ENCODE peak calls at places on chromosomes 6 and 20, in ten cellular contexts. F is left cardiac atrium; V is AG04450; Y is midbrain; P is AG08395; Z is EH; C is RPMI8226; R is activated CD8-positive, alpha-beta T cell treated with anti-CD3 and anti-CD28 coated beads, Interleukin-2, amount 10 ng/mL, durations not matched to agents 7 days and 5 days; O is BJ; S is neural progenitor cell. B is an unnamed sample.

GRCh38 chr6:21103626-21104224 is 489.8 kb upstream of the SOX4 start:
- DNase-seq in F (no peak), V (no peak), Y (no peak), P (no peak), Z (no peak), C (no peak), R (no peak), O (no peak), S (no peak), B (no peak)

GRCh38 chr20:50442526-50442925 is 67.7 kb upstream of the PTPN1 start:
- DNase-seq in F (no peak), V (no peak), Y (no peak), P (no peak), Z (no peak), C (no peak), R (no peak), O (no peak), S (no peak), B (no peak)

GRCh38 chr20:34507661-34508060 is 8.6 kb upstream of the DYNLRB1 start:
- DNase-seq in F (no peak), V (no peak), Y (no peak), P (no peak), Z (no peak), C (no peak), R (no peak), O (no peak), S (no peak), B (no peak)

GRCh38 chr20:12970372-12970821 is 38.4 kb upstream of the SPTLC3 start:
- DNase-seq in F (no peak), V (peak; percentile 16), Y (peak; percentile 21), P (peak; percentile 54), Z (peak; percentile 29), C (peak; percentile 55), R (no peak), O (no peak), S (peak; percentile 56), B (peak; percentile 62)

GRCh38 chr20:58719971-58720371 is 27.4 kb downstream of the NPEPL1 start:
- DNase-seq in F (no peak), V (no peak), Y (no peak), P (no peak), Z (no peak), C (no peak), R (peak; percentile 15), O (no peak), S (no peak), B (no peak)

GRCh38 chr6:57254055-57254717 is 32.1 kb upstream of the RAB23 start:
- DNase-seq in F (no peak), V (no peak), Y (no peak), P (no peak), Z (no peak), C (no peak), R (no peak), O (no peak), S (peak; percentile 64), B (no peak)

GRCh38 chr6:1312444-1313363 is 806 bp downstream of the FOXQ1 start:
- DNase-seq in F (no peak), V (no peak), Y (no peak), P (no peak), Z (peak; percentile 40), C (no peak), R (no peak), O (no peak), S (peak; percentile 66), B (no peak)

GRCh38 chr6:71478834-71479541 is 190.4 kb downstream of the OGFRL1 start:
- DNase-seq in F (no peak), V (peak; percentile 74), Y (no peak), P (peak; percentile 83), Z (peak; percentile 97), C (peak; percentile 49), R (no peak), O (peak; percentile 91), S (peak; percentile 36), B (peak; percentile 89)

GRCh38 chr6:123668965-123669591 is 32.3 kb upstream of the TRDN start:
- DNase-seq in F (no peak), V (no peak), Y (no peak), P (no peak), Z (no peak), C (no peak), R (no peak), O (no peak), S (no peak), B (no peak)

GRCh38 chr6:116396451-116396850 is 25.7 kb downstream of the DSE start:
- DNase-seq in F (no peak), V (no peak), Y (no peak), P (no peak), Z (peak; percentile 45), C (no peak), R (no peak), O (no peak), S (no peak), B (no peak)

GRCh38 chr20:36275441-36276189 is 30.5 kb upstream of the DLGAP4 start:
- DNase-seq in F (no peak), V (no peak), Y (no peak), P (no peak), Z (no peak), C (no peak), R (no peak), O (no peak), S (no peak), B (no peak)

GRCh38 chr6:134247271-134247833 is 70.6 kb downstream of the SGK1 start:
- DNase-seq in F (no peak), V (no peak), Y (no peak), P (no peak), Z (no peak), C (no peak), R (peak; percentile 86), O (no peak), S (no peak), B (no peak)